ENCODE peak calls at places on chromosomes 5 and 9, in eight cellular contexts. K, J, G, I, C, E, W and S are unnamed samples.

GRCh38 chr9:136614372-136614922 is 48.3 kb upstream of the EGFL7 start:
- DNase-seq in K (no peak), J (no peak), G (no peak), I (no peak), C (no peak), E (peak), W (peak), S (no peak)

GRCh38 chr9:14278291-14278721 is 35.6 kb downstream of the NFIB start:
- DNase-seq in K (no peak), J (no peak), G (peak), I (no peak), C (no peak), E (no peak), W (no peak), S (no peak)

GRCh38 chr5:111562566-111562965 is 50.2 kb upstream of the STARD4 start:
- DNase-seq in K (no peak), J (no peak), G (no peak), I (no peak), C (no peak), E (no peak), W (no peak), S (no peak)

GRCh38 chr5:139446956-139447779 is 7.8 kb upstream of the DNAJC18 start:
- DNase-seq in K (no peak), J (no peak), G (no peak), I (no peak), C (no peak), E (no peak), W (no peak), S (no peak)

GRCh38 chr5:4065472-4066320 is 470.1 kb downstream of the IRX1 start:
- DNase-seq in K (no peak), J (no peak), G (no peak), I (no peak), C (no peak), E (no peak), W (no peak), S (no peak)

GRCh38 chr5:65199988-65200668 is 281.6 kb downstream of the ADAMTS6 start:
- DNase-seq in K (no peak), J (no peak), G (no peak), I (no peak), C (no peak), E (no peak), W (no peak), S (no peak)

GRCh38 chr9:135228345-135228982 is 141.0 kb downstream of the OLFM1 start:
- DNase-seq in K (no peak), J (no peak), G (no peak), I (no peak), C (peak), E (no peak), W (no peak), S (no peak)

GRCh38 chr5:98458726-98459125 is 314.7 kb upstream of the RGMB start:
- DNase-seq in K (no peak), J (no peak), G (no peak), I (no peak), C (no peak), E (no peak), W (no peak), S (no peak)

GRCh38 chr5:92634883-92635282 is 946.1 kb downstream of the NR2F1-AS1 start:
- DNase-seq in K (no peak), J (no peak), G (no peak), I (no peak), C (no peak), E (no peak), W (no peak), S (no peak)

GRCh38 chr5:36607114-36607561 is 732 bp downstream of the SLC1A3 start:
- DNase-seq in K (no peak), J (no peak), G (peak), I (no peak), C (no peak), E (peak), W (peak), S (no peak)

GRCh38 chr9:133423216-133423615 is 1.0 kb downstream of the ADAMTS13 start:
- DNase-seq in K (no peak), J (no peak), G (no peak), I (no peak), C (no peak), E (no peak), W (no peak), S (no peak)

GRCh38 chr5:23506329-23507236 is 826 bp upstream of the PRDM9 start:
- DNase-seq in K (no peak), J (no peak), G (peak), I (no peak), C (peak), E (no peak), W (peak), S (no peak)

GRCh38 chr9:27701664-27702063 is 128.4 kb upstream of the C9orf72 start:
- DNase-seq in K (no peak), J (no peak), G (peak), I (no peak), C (no peak), E (peak), W (no peak), S (no peak)

GRCh38 chr9:93091453-93092081 is 4.5 kb upstream of the CARD19 start:
- DNase-seq in K (no peak), J (no peak), G (peak), I (peak), C (peak), E (no peak), W (no peak), S (no peak)

GRCh38 chr9:72038408-72038807 is 22.0 kb downstream of the C9orf57 start:
- DNase-seq in K (no peak), J (no peak), G (no peak), I (no peak), C (no peak), E (no peak), W (no peak), S (no peak)

GRCh38 chr9:76419782-76420380 is 25.7 kb upstream of the RFK start:
- DNase-seq in K (no peak), J (no peak), G (peak), I (no peak), C (no peak), E (no peak), W (no peak), S (no peak)

GRCh38 chr5:160188151-160188967 is 40.9 kb upstream of the FABP6 start:
- DNase-seq in K (no peak), J (no peak), G (no peak), I (peak), C (peak), E (peak), W (peak), S (no peak)

GRCh38 chr5:157390924-157391297 is 69.1 kb upstream of the NIPAL4 start:
- DNase-seq in K (no peak), J (no peak), G (no peak), I (no peak), C (no peak), E (no peak), W (no peak), S (no peak)

GRCh38 chr9:114314881-114315722 is 7.8 kb upstream of the ORM1 start:
- DNase-seq in K (no peak), J (no peak), G (peak), I (peak), C (peak), E (peak), W (no peak), S (no peak)

GRCh38 chr5:170631471-170632195 is 127.8 kb downstream of the KCNIP1 start:
- DNase-seq in K (no peak), J (no peak), G (peak), I (peak), C (no peak), E (peak), W (no peak), S (no peak)

GRCh38 chr9:130304643-130305042 is 39.1 kb downstream of the HMCN2 start:
- DNase-seq in K (no peak), J (no peak), G (no peak), I (no peak), C (no peak), E (no peak), W (no peak), S (no peak)

GRCh38 chr9:127741831-127742434 is 6.8 kb upstream of the TOR2A start:
- DNase-seq in K (no peak), J (no peak), G (no peak), I (no peak), C (no peak), E (peak), W (no peak), S (no peak)

GRCh38 chr5:54460181-54460919 is 4.9 kb downstream of the HSPB3 start:
- DNase-seq in K (no peak), J (no peak), G (peak), I (no peak), C (no peak), E (no peak), W (no peak), S (no peak)

GRCh38 chr9:97315550-97315949 is 8.1 kb downstream of the CCDC180 start:
- DNase-seq in K (no peak), J (no peak), G (no peak), I (no peak), C (no peak), E (no peak), W (no peak), S (no peak)

GRCh38 chr9:76352026-76352620 is 42.1 kb downstream of the RFK start:
- DNase-seq in K (no peak), J (no peak), G (no peak), I (no peak), C (no peak), E (no peak), W (no peak), S (no peak)

GRCh38 chr9:107039546-107039945 is 176.6 kb downstream of the ZNF462 start:
- DNase-seq in K (no peak), J (no peak), G (peak), I (no peak), C (no peak), E (no peak), W (peak), S (no peak)